ENCODE peak calls at places on chromosomes 4 and X, in ten cellular contexts. D is GM12865, G is RWPE1, Y is NCI-H146, N is NCI-H774, V is ovary, I is H4, W is neuronal stem cell, Q is GM06990, K is PC-3. T is an unnamed sample.
A peak's percentile ranks its signal among the peaks of the same experiment; 100 is the strongest.

GRCh38 chr4:125070869-125071268 is 243.9 kb upstream of the FAT4 start:
- DNase-seq in V (no peak), D (no peak), W (no peak), N (no peak), I (peak; percentile 4), K (no peak), Q (no peak), Y (no peak), G (no peak), T (peak; percentile 35)

GRCh38 chr4:87819281-87819919 is 13.4 kb upstream of the MEPE start:
- DNase-seq in Y (no peak), W (no peak), V (no peak), I (peak; percentile 64), D (no peak), Q (no peak), K (peak; percentile 82), N (no peak), G (peak; percentile 70), T (peak; percentile 65)

GRCh38 chrX:122878269-122878668 is 305.8 kb upstream of the GRIA3 start:
- DNase-seq in W (no peak), V (no peak), D (no peak), Y (no peak), I (no peak), N (no peak), K (no peak), Q (no peak), G (no peak), T (no peak)

GRCh38 chrX:45758319-45758718 is 557.6 kb upstream of the DIPK2B start:
- DNase-seq in W (no peak), K (peak; percentile 83), G (no peak), Q (peak; percentile 55), V (no peak), Y (no peak), I (peak; percentile 93), D (peak; percentile 79), N (no peak), T (peak; percentile 54)

GRCh38 chrX:29662101-29662500 is 553.3 kb upstream of the MAGEB2 start:
- DNase-seq in I (peak; percentile 50), V (no peak), Y (no peak), W (no peak), G (peak; percentile 15), N (no peak), D (no peak), Q (no peak), K (peak; percentile 73), T (peak; percentile 38)

GRCh38 chr4:71333960-71334951 is 4.6 kb upstream of the SLC4A4 start:
- DNase-seq in K (peak; percentile 60), Q (no peak), I (no peak), W (no peak), V (no peak), G (peak; percentile 4), Y (no peak), N (no peak), D (no peak), T (no peak)

GRCh38 chrX:26442340-26442739 is 226.4 kb downstream of the MAGEB5 start:
- DNase-seq in N (no peak), K (peak; percentile 4), D (no peak), W (peak; percentile 0), I (no peak), Y (peak; percentile 12), V (no peak), G (no peak), Q (no peak), T (peak; percentile 64)

GRCh38 chrX:32530802-32531403 is 680.4 kb downstream of the DMD start:
- DNase-seq in G (peak; percentile 1), W (peak; percentile 17), D (peak; percentile 46), K (peak; percentile 55), Q (no peak), N (peak; percentile 0), I (peak; percentile 25), Y (peak; percentile 14), V (peak; percentile 18), T (peak; percentile 78)

GRCh38 chrX:8627796-8628195 is 104.1 kb downstream of the ANOS1 start:
- DNase-seq in Q (no peak), V (no peak), G (no peak), W (no peak), Y (no peak), K (no peak), D (no peak), N (no peak), I (no peak), T (no peak)

GRCh38 chr4:153765836-153766235 is 6.0 kb upstream of the RNF175 start:
- DNase-seq in W (no peak), I (no peak), V (no peak), Y (no peak), D (no peak), K (no peak), N (no peak), G (no peak), Q (no peak), T (no peak)

GRCh38 chrX:107715331-107716044 is 60.1 kb downstream of the TSC22D3 start:
- DNase-seq in Q (no peak), Y (no peak), N (no peak), I (no peak), V (no peak), K (no peak), G (no peak), W (no peak), D (no peak), T (no peak)

GRCh38 chr4:4327652-4328121 is 37.6 kb downstream of the ZBTB49 start:
- DNase-seq in W (peak; percentile 14), V (no peak), D (no peak), I (no peak), N (no peak), Q (no peak), Y (peak; percentile 24), G (no peak), K (peak; percentile 19), T (no peak)

GRCh38 chr4:5465529-5465928 is 242.8 kb downstream of the EVC2 start:
- DNase-seq in V (no peak), I (no peak), Q (no peak), Y (no peak), N (no peak), D (no peak), W (no peak), K (no peak), G (no peak), T (no peak)

GRCh38 chr4:112251044-112251632 is 19.6 kb downstream of the AP1AR start:
- DNase-seq in Q (no peak), G (no peak), N (no peak), I (no peak), V (no peak), K (no peak), D (no peak), W (no peak), Y (no peak), T (no peak)

GRCh38 chrX:76439188-76439587 is 11.7 kb downstream of the MAGEE1 start:
- DNase-seq in Q (no peak), G (no peak), D (no peak), V (no peak), N (no peak), W (no peak), I (no peak), K (no peak), Y (no peak), T (peak; percentile 59)

GRCh38 chrX:141402897-141403610 is 160.7 kb upstream of the SPANXC start:
- DNase-seq in Y (no peak), D (no peak), W (no peak), K (no peak), I (no peak), G (no peak), V (no peak), N (no peak), Q (no peak), T (no peak)

GRCh38 chr4:88409206-88409605 is 30.6 kb downstream of the HERC6 start:
- DNase-seq in W (no peak), K (no peak), G (no peak), N (no peak), D (no peak), I (no peak), Q (no peak), Y (no peak), V (no peak), T (peak; percentile 4)